ENCODE peak calls at places on chromosomes 4 and X, in five cellular contexts. A, F, Z, S and U are unnamed samples.

GRCh38 chr4:51894246-51894645 is 51.3 kb downstream of the DCUN1D4 start:
- DNase-seq in S (no peak), F (no peak), Z (no peak), A (no peak), U (no peak)

GRCh38 chr4:78345237-78345636 is 206.3 kb upstream of the ANXA3 start:
- DNase-seq in Z (no peak), A (no peak), F (no peak), S (no peak), U (no peak)

GRCh38 chr4:143626134-143626859 is 74.2 kb downstream of the FREM3 start:
- DNase-seq in A (peak), Z (no peak), F (peak), S (no peak), U (peak)

GRCh38 chr4:147498031-147498700 is 17.3 kb downstream of the EDNRA start:
- DNase-seq in F (no peak), S (peak), Z (no peak), A (no peak), U (no peak)

GRCh38 chr4:164926301-164926700 is 49.3 kb downstream of the APELA start:
- DNase-seq in Z (no peak), S (no peak), F (no peak), A (no peak), U (peak)

GRCh38 chrX:17549005-17549685 is 174.1 kb downstream of the NHS start:
- DNase-seq in A (no peak), F (no peak), S (no peak), Z (peak), U (no peak)

GRCh38 chr4:2258091-2259035 is 3.5 kb downstream of the MXD4 start:
- DNase-seq in Z (no peak), S (no peak), A (peak), F (peak), U (no peak)

GRCh38 chr4:145679520-145679919 is 426 bp upstream of the C4orf51 start:
- DNase-seq in Z (no peak), F (no peak), A (no peak), S (peak), U (peak)

GRCh38 chr4:79623125-79623905 is 215.3 kb upstream of the GK2 start:
- DNase-seq in S (no peak), Z (no peak), A (no peak), F (no peak), U (no peak)

GRCh38 chr4:64158648-64159326 is 250.5 kb downstream of the TECRL start:
- DNase-seq in S (no peak), Z (peak), F (peak), A (peak), U (no peak)

GRCh38 chrX:93322110-93322509 is 351.3 kb downstream of the NAP1L3 start:
- DNase-seq in S (no peak), A (no peak), F (no peak), Z (no peak), U (no peak)

GRCh38 chr4:166165829-166166420 is 292.9 kb downstream of the TLL1 start:
- DNase-seq in S (peak), A (peak), Z (peak), F (no peak), U (peak)

GRCh38 chr4:151316645-151317044 is 8.8 kb downstream of the SH3D19 start:
- DNase-seq in F (peak), S (no peak), A (peak), Z (no peak), U (no peak)

GRCh38 chr4:75653845-75654503 is 19.2 kb downstream of the G3BP2 start:
- DNase-seq in S (no peak), F (no peak), Z (peak), A (no peak), U (no peak)

GRCh38 chr4:165874072-165874798 is 1.2 kb downstream of the TLL1 start:
- DNase-seq in S (no peak), A (no peak), F (no peak), Z (peak), U (no peak)

GRCh38 chr4:148141536-148141935 is 300.7 kb downstream of the NR3C2 start:
- DNase-seq in Z (no peak), S (no peak), F (no peak), A (no peak), U (no peak)

GRCh38 chr4:12050357-12050756 is 621.7 kb upstream of the HS3ST1 start:
- DNase-seq in S (no peak), F (no peak), Z (peak), A (no peak), U (no peak)

GRCh38 chr4:31022702-31023101 is 302.5 kb downstream of the PCDH7 start:
- DNase-seq in F (no peak), Z (no peak), A (no peak), S (no peak), U (no peak)

GRCh38 chrX:119406739-119407138 is 7.6 kb downstream of the SLC25A43 start:
- DNase-seq in Z (no peak), A (no peak), F (no peak), S (no peak), U (no peak)

GRCh38 chrX:40085086-40085551 is 12.6 kb downstream of the BCOR start:
- DNase-seq in S (peak), Z (no peak), A (no peak), F (no peak), U (no peak)

GRCh38 chr4:1603413-1604135 is 80.5 kb downstream of the FAM53A start:
- DNase-seq in Z (no peak), F (no peak), S (no peak), A (no peak), U (no peak)

GRCh38 chrX:47579537-47579936 is 2.7 kb upstream of the TIMP1 start:
- DNase-seq in A (no peak), S (no peak), Z (no peak), F (no peak), U (no peak)

DNA sequence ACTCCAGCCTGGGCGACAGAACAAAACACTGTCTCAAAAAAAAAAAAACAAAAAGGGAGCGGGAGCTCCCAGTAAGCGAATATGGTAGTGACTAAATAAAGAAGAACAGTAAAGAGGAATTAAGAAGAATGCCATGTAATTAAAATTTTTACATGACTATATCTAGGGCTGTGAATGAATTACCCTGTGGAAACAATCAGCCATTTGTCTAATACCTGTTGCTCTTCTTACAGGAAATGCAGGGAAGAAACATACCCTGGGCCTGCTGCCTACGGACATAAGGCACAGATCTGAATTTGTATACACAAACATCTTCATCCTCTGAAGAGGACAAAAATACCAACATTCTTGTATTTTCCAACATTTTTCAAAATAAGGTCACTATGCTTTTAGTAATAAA is 11.3 kb downstream of the WDFY3 start:
- DNase-seq in Z (no peak), F (no peak), A (no peak), S (no peak), U (no peak)
- H3K4me3 ChIP-seq in Z (no peak), F (no peak), A (no peak), S (no peak), U (no peak)

GRCh38 chrX:34300871-34301270 is 168.8 kb upstream of the FAM47A start:
- DNase-seq in S (peak), F (no peak), A (peak), Z (peak), U (no peak)
- TF ChIP-seq CTCF in S (peak), F (no peak), A (peak), Z (peak), U (peak)

DNA sequence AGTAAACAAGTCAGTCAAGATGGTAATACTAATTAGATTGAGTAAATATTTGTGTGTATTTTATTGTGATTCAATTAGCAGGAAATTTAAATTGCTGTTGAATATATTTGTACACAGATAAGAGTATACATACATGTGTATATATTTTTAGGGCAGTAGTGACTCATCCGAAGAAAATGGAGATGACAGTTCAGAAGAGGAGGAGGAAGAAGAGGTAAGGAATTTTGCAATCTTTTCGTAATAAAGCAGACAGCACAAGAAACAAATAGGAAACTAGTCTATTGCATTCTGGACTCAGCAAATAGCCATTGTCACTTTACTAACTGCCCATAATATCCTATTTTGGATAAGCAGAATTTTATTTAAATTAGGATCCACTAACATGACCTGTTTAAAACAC is 6.6 kb downstream of the IBSP start:
- DNase-seq in F (no peak), A (no peak), Z (no peak), S (no peak), U (no peak)
- H3K4me3 ChIP-seq in F (no peak), A (no peak), Z (no peak), S (no peak), U (no peak)

GRCh38 chrX:49043987-49044281 is 777 bp upstream of the TFE3 start:
- DNase-seq in Z (no peak), F (no peak), S (no peak), A (no peak), U (no peak)
- TF ChIP-seq CTCF in Z (no peak), F (no peak), S (no peak), A (no peak), U (no peak)

GRCh38 chr4:84482564-84483563 is 16.2 kb downstream of the NKX6-1 start:
- DNase-seq in A (peak), Z (peak), F (peak), S (no peak), U (no peak)

GRCh38 chr4:84481077-84481878 is 17.8 kb downstream of the NKX6-1 start:
- DNase-seq in A (no peak), F (no peak), S (no peak), Z (peak), U (no peak)

GRCh38 chr4:84481879-84482245 is 17.2 kb downstream of the NKX6-1 start:
- DNase-seq in F (no peak), Z (peak), A (no peak), S (no peak), U (no peak)

GRCh38 chr4:84484274-84484673 is 14.8 kb downstream of the NKX6-1 start:
- DNase-seq in A (no peak), F (no peak), Z (no peak), S (no peak), U (no peak)

GRCh38 chr4:84483738-84484137 is 15.4 kb downstream of the NKX6-1 start:
- DNase-seq in Z (no peak), F (no peak), A (no peak), S (no peak), U (no peak)
- H3K4me3 ChIP-seq in Z (no peak), F (no peak), A (no peak), S (no peak), U (no peak)

GRCh38 chr4:53702334-53703266 is 111.3 kb upstream of the LNX1 start:
- DNase-seq in F (peak), S (no peak), A (peak), Z (peak), U (peak)
- TF ChIP-seq CTCF in F (no peak), S (peak), A (no peak), Z (peak), U (peak)